ENCODE peak calls at places on chromosomes 12 and 14, in eight cellular contexts. G, M, K, A, F, S, N and D are unnamed samples.

GRCh38 chr12:57815177-57816000 is 3.1 kb downstream of the AVIL start:
- DNase-seq in S (peak), A (no peak), F (no peak), G (no peak), K (no peak), M (no peak), N (peak), D (no peak)

GRCh38 chr14:97354119-97354722 is 557.0 kb downstream of the VRK1 start:
- DNase-seq in G (no peak), S (no peak), M (no peak), N (no peak), F (no peak), K (no peak), A (no peak), D (no peak)

GRCh38 chr12:70648831-70649230 is 11.6 kb upstream of the PTPRB start:
- DNase-seq in G (no peak), K (peak), M (peak), F (no peak), S (no peak), A (no peak), N (peak), D (no peak)

GRCh38 chr12:100611031-100611430 is 37.5 kb downstream of the GAS2L3 start:
- DNase-seq in G (no peak), A (no peak), S (no peak), N (peak), K (no peak), M (no peak), F (no peak), D (no peak)

GRCh38 chr12:19453961-19454360 is 14.7 kb downstream of the AEBP2 start:
- DNase-seq in K (no peak), S (no peak), N (no peak), F (no peak), G (no peak), M (no peak), A (no peak), D (no peak)

GRCh38 chr12:127494961-127495915 is 771.7 kb upstream of the TMEM132C start:
- DNase-seq in M (no peak), K (no peak), A (no peak), N (no peak), F (no peak), S (no peak), G (no peak), D (no peak)

GRCh38 chr12:96241484-96242256 is 47.5 kb downstream of the ELK3 start:
- DNase-seq in F (no peak), K (no peak), G (peak), A (no peak), M (peak), S (peak), N (peak), D (peak)

GRCh38 chr12:118220697-118221096 is 84.8 kb downstream of the PEBP1 start:
- DNase-seq in A (no peak), K (no peak), F (no peak), N (no peak), G (no peak), M (no peak), S (no peak), D (no peak)

GRCh38 chr14:30015471-30015870 is 87.8 kb upstream of the PRKD1 start:
- DNase-seq in N (peak), S (no peak), M (peak), F (no peak), K (no peak), G (no peak), A (no peak), D (no peak)

GRCh38 chr12:114302117-114302516 is 103.8 kb downstream of the TBX5 start:
- DNase-seq in F (no peak), K (no peak), A (no peak), S (peak), M (no peak), G (no peak), N (peak), D (no peak)

GRCh38 chr12:46386360-46386867 is 13.8 kb upstream of the SLC38A2 start:
- DNase-seq in M (peak), K (peak), S (no peak), G (no peak), A (no peak), N (peak), F (no peak), D (no peak)

GRCh38 chr12:94561943-94562411 is 88.4 kb downstream of the TMCC3 start:
- DNase-seq in M (no peak), A (peak), F (no peak), K (no peak), S (no peak), G (peak), N (peak), D (no peak)

GRCh38 chr14:94036328-94037167 is 10.4 kb downstream of the OTUB2 start:
- DNase-seq in N (peak), G (peak), F (no peak), M (peak), K (no peak), S (peak), A (peak), D (peak)

GRCh38 chr14:100988411-100988900 is 84.9 kb upstream of the RTL1 start:
- DNase-seq in M (peak), F (no peak), K (no peak), S (no peak), A (no peak), N (no peak), G (no peak), D (no peak)

GRCh38 chr14:41830679-41831078 is 224.0 kb downstream of the LRFN5 start:
- DNase-seq in F (no peak), M (no peak), S (peak), K (no peak), N (peak), A (no peak), G (no peak), D (no peak)

GRCh38 chr12:86249856-86250255 is 6.3 kb downstream of the MGAT4C start:
- DNase-seq in N (peak), K (peak), F (no peak), G (no peak), M (peak), S (no peak), A (no peak), D (no peak)

GRCh38 chr14:101876539-101876938 is 87.8 kb upstream of the DYNC1H1 start:
- DNase-seq in A (peak), M (peak), S (no peak), N (peak), G (peak), F (no peak), K (no peak), D (peak)

GRCh38 chr12:124822218-124822617 is 41.4 kb downstream of the SCARB1 start:
- DNase-seq in K (no peak), N (no peak), A (no peak), F (no peak), S (no peak), M (no peak), G (no peak), D (no peak)

GRCh38 chr14:57139173-57139572 is 129.5 kb downstream of the EXOC5 start:
- DNase-seq in F (no peak), A (no peak), M (no peak), S (no peak), K (no peak), N (no peak), G (no peak), D (no peak)

GRCh38 chr12:125683748-125684381 is 618.6 kb downstream of the AACS start:
- DNase-seq in M (no peak), F (peak), S (peak), A (peak), N (no peak), K (no peak), G (no peak), D (no peak)

GRCh38 chr12:100437038-100437841 is 36.4 kb upstream of the NR1H4 start:
- DNase-seq in N (no peak), K (no peak), F (no peak), G (no peak), A (no peak), S (no peak), M (no peak), D (no peak)

GRCh38 chr12:114221136-114221838 is 184.7 kb downstream of the TBX5 start:
- DNase-seq in F (no peak), S (no peak), N (peak), M (peak), A (no peak), K (no peak), G (no peak), D (no peak)

GRCh38 chr14:104223101-104223809 is 84.9 kb downstream of the KIF26A start:
- DNase-seq in K (no peak), F (no peak), A (no peak), S (peak), M (no peak), G (no peak), N (no peak), D (no peak)

DNA sequence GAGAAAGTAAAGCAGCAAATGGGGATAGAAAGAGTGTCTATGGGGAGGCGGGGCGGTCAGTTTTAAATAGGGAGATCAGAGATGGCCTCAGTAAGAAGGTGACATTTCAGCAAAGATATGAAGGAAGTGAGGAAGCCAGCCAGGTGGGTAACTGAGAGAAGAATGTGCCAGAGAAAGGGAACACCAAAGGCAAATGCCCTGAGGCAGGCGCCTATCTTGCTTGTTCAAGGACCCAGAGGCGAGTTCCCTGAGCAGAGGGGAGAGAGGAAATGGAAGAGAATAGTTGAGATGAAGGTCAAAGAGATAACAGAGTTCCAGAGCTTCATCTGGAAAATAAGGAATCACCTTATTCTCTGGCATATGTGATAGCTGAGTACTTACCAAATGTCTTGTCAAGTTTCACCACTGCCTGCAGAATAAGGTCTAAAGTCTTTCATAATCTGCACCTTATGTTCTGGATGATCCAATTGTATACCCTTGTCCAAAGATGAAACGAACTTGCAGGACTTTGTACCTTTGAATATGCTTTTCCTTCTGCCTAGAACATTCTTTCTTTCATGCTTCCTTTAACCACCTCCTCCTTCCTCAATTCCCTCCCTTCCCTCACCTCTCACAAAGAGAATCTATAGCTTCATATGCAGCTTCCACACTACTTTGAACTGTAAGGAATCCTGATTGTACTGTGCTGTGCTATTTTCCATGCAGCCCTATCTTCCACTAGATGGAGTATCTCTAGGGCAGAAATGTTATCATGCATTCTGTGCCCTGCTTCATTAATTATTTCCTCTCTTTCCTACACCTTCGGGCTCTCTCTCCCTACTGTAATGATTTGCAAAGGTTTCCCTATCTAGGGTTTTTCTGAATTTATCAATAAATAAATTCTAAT is 38.5 kb downstream of the GNPTAB start:
- DNase-seq in F (no peak), K (no peak), S (peak), N (peak), A (no peak), M (no peak), G (no peak), D (no peak)
- TF ChIP-seq CTCF in F (peak), K (no peak), S (peak), N (peak), A (peak), M (peak), G (peak), D (peak)

DNA sequence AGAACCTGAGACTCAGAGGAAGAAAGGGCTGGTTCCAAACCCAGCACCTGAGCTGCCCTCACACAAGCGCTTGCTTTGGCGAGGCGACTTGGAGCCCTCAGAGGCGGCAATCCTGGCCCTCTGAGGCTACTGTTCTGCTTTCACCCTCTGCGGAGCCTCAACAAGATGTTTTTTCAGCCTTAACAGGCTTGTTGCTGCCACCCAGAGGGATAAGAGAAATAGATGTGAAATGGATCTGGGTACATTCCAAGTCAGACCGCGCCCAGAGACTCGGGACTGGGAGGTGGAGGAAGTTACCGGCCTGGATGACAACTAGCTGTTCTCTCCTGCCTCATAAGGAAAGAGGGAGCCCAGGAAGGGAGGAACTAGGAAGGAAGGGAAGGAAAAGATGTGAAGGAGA is 89.6 kb downstream of the TTC7B start:
- DNase-seq in G (no peak), F (peak), M (peak), S (peak), A (no peak), N (peak), K (peak), D (no peak)
- TF ChIP-seq CTCF in G (no peak), F (peak), M (no peak), S (peak), A (no peak), N (peak), K (peak), D (no peak)

DNA sequence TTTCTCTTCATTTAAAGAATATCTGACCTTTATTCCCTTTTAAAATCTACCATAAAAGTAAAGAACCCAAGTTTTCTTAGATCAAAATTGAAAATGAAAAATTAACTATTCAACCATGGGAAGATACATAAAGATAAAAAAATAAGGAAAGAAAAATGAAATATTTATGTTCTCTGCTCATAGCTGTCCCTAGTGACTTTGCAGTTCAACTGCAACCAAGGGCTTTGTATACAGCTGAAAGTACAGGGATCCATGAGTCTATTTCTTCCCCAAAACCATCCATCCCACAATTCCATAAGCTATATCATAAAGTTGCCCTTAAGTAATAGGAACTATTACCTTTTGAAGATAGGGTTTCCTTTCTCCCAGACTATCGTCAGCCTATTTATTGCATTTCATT is 113.1 kb downstream of the ITPR2 start:
- DNase-seq in M (peak), S (no peak), N (peak), K (no peak), F (no peak), A (no peak), G (no peak), D (no peak)
- TF ChIP-seq CTCF in M (peak), S (no peak), N (peak), K (no peak), F (peak), A (no peak), G (no peak), D (no peak)

GRCh38 chr14:99273724-99274345 is 1.8 kb upstream of the BCL11B start:
- DNase-seq in G (no peak), F (no peak), N (peak), K (no peak), S (peak), A (peak), M (no peak), D (no peak)
- TF ChIP-seq CTCF in G (no peak), F (no peak), N (no peak), K (no peak), S (no peak), A (no peak), M (no peak), D (no peak)

GRCh38 chr12:38291160-38291559 is 25.4 kb upstream of the ALG10B start:
- DNase-seq in S (no peak), N (no peak), A (no peak), K (no peak), G (no peak), M (no peak), F (no peak), D (no peak)
- TF ChIP-seq CTCF in S (no peak), N (no peak), A (no peak), K (no peak), G (no peak), M (no peak), F (no peak), D (no peak)

DNA sequence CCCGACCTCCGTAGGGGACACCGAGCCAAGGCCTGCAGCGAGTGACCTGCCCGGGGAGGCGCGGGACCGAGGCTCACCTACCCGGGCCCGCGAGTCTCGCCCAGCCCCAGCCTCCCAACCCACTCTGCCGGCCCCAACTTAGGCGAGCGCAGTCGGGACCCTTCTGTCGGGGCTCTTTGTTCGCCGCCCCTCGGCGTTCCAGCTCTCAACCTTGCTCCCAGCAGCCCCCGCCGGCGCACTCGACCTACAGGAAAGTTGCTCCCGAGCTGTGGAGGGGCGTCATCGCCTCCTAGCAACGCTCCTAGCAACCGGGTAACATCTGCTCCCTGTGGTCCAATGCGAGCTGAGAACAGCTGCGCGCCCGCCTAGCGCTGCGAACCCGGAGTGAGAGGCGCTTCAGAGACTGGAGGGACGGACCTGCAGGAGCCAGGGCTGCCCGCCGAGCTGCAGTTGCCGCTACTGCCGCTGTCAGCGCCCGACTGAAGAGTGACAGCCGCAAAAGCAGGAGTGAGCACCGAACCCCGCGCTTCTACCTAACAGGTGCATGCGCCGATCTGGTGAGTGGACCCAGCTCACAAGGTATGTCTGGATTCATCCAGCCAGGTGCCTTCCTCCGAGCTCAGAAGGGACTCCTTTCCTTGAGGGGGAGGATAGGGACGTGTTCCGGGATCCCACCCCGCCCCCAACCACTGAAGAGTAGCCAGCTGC is 354.9 kb downstream of the SNAPC1 start:
- DNase-seq in S (peak), K (no peak), M (peak), A (peak), F (peak), G (peak), N (peak), D (peak)
- TF ChIP-seq CTCF in S (peak), K (peak), M (peak), A (peak), F (peak), G (peak), N (peak), D (peak)